ENCODE peak calls at places on chromosomes 13 and 19, in nine cellular contexts. One of them, this sample, is unnamed.

GRCh38 chr13:64075543-64076271 is 2660.1 kb upstream of the PCDH20 start:
- DNase-seq in midbrain: peak
- DNase-seq in NCI-H510A treated with DMSO at 0.1 percent for 48 hours: no peak
- DNase-seq in amniotic stem cell: no peak
- DNase-seq in Daoy: peak
- DNase-seq in brain microvascular endothelial cell: no peak
- DNase-seq in cardiac muscle cell: no peak
- DNase-seq in NAMALWA: no peak
- DNase-seq in CD8-positive, alpha-beta memory T cell: no peak
- DNase-seq in this sample: no peak

GRCh38 chr13:46124967-46125933 is 20.4 kb upstream of the CPB2 start:
- DNase-seq in midbrain: no peak
- DNase-seq in NCI-H510A treated with DMSO at 0.1 percent for 48 hours: no peak
- DNase-seq in amniotic stem cell: no peak
- DNase-seq in Daoy: no peak
- DNase-seq in brain microvascular endothelial cell: no peak
- DNase-seq in cardiac muscle cell: no peak
- DNase-seq in NAMALWA: no peak
- DNase-seq in CD8-positive, alpha-beta memory T cell: no peak
- DNase-seq in this sample: no peak

GRCh38 chr19:27794444-27795042 is 1418.4 kb downstream of the UQCRFS1 start:
- DNase-seq in midbrain: peak
- DNase-seq in NCI-H510A treated with DMSO at 0.1 percent for 48 hours: no peak
- DNase-seq in amniotic stem cell: no peak
- DNase-seq in Daoy: peak
- DNase-seq in brain microvascular endothelial cell: peak
- DNase-seq in cardiac muscle cell: peak
- DNase-seq in NAMALWA: peak
- DNase-seq in CD8-positive, alpha-beta memory T cell: no peak
- DNase-seq in this sample: no peak

GRCh38 chr13:32425158-32425557 is 2.8 kb downstream of the N4BP2L1 start:
- DNase-seq in midbrain: no peak
- DNase-seq in NCI-H510A treated with DMSO at 0.1 percent for 48 hours: no peak
- DNase-seq in amniotic stem cell: no peak
- DNase-seq in Daoy: no peak
- DNase-seq in brain microvascular endothelial cell: no peak
- DNase-seq in cardiac muscle cell: no peak
- DNase-seq in NAMALWA: no peak
- DNase-seq in CD8-positive, alpha-beta memory T cell: no peak
- DNase-seq in this sample: no peak

GRCh38 chr13:30679483-30680330 is 55.6 kb upstream of the ALOX5AP start:
- DNase-seq in midbrain: peak
- DNase-seq in NCI-H510A treated with DMSO at 0.1 percent for 48 hours: no peak
- DNase-seq in amniotic stem cell: no peak
- DNase-seq in Daoy: peak
- DNase-seq in brain microvascular endothelial cell: peak
- DNase-seq in cardiac muscle cell: peak
- DNase-seq in NAMALWA: peak
- DNase-seq in CD8-positive, alpha-beta memory T cell: peak
- DNase-seq in this sample: peak

GRCh38 chr13:79861731-79862130 is 380.8 kb downstream of the NDFIP2 start:
- DNase-seq in midbrain: no peak
- DNase-seq in NCI-H510A treated with DMSO at 0.1 percent for 48 hours: no peak
- DNase-seq in amniotic stem cell: no peak
- DNase-seq in Daoy: no peak
- DNase-seq in brain microvascular endothelial cell: no peak
- DNase-seq in cardiac muscle cell: no peak
- DNase-seq in NAMALWA: no peak
- DNase-seq in CD8-positive, alpha-beta memory T cell: no peak
- DNase-seq in this sample: no peak

GRCh38 chr19:40921005-40921897 is 39.2 kb upstream of the CYP2A7 start:
- DNase-seq in midbrain: no peak
- DNase-seq in NCI-H510A treated with DMSO at 0.1 percent for 48 hours: peak
- DNase-seq in amniotic stem cell: no peak
- DNase-seq in Daoy: peak
- DNase-seq in brain microvascular endothelial cell: no peak
- DNase-seq in cardiac muscle cell: peak
- DNase-seq in NAMALWA: no peak
- DNase-seq in CD8-positive, alpha-beta memory T cell: no peak
- DNase-seq in this sample: no peak

GRCh38 chr19:13727798-13728197 is 36.5 kb upstream of the MRI1 start:
- DNase-seq in midbrain: no peak
- DNase-seq in NCI-H510A treated with DMSO at 0.1 percent for 48 hours: no peak
- DNase-seq in amniotic stem cell: no peak
- DNase-seq in Daoy: no peak
- DNase-seq in brain microvascular endothelial cell: peak
- DNase-seq in cardiac muscle cell: no peak
- DNase-seq in NAMALWA: no peak
- DNase-seq in CD8-positive, alpha-beta memory T cell: no peak
- DNase-seq in this sample: no peak

GRCh38 chr19:7870571-7871279 is 3.5 kb downstream of the PRR36 start:
- DNase-seq in midbrain: no peak
- DNase-seq in NCI-H510A treated with DMSO at 0.1 percent for 48 hours: no peak
- DNase-seq in amniotic stem cell: no peak
- DNase-seq in Daoy: peak
- DNase-seq in brain microvascular endothelial cell: no peak
- DNase-seq in cardiac muscle cell: peak
- DNase-seq in NAMALWA: peak
- DNase-seq in CD8-positive, alpha-beta memory T cell: peak
- DNase-seq in this sample: peak

GRCh38 chr19:50909240-50910070 is 1.7 kb downstream of the KLK4 start:
- DNase-seq in midbrain: no peak
- DNase-seq in NCI-H510A treated with DMSO at 0.1 percent for 48 hours: no peak
- DNase-seq in amniotic stem cell: no peak
- DNase-seq in Daoy: peak
- DNase-seq in brain microvascular endothelial cell: peak
- DNase-seq in cardiac muscle cell: peak
- DNase-seq in NAMALWA: peak
- DNase-seq in CD8-positive, alpha-beta memory T cell: no peak
- DNase-seq in this sample: no peak

GRCh38 chr19:3699741-3700241 is 477 bp downstream of the PIP5K1C start:
- DNase-seq in midbrain: no peak
- DNase-seq in NCI-H510A treated with DMSO at 0.1 percent for 48 hours: no peak
- DNase-seq in amniotic stem cell: no peak
- DNase-seq in Daoy: no peak
- DNase-seq in brain microvascular endothelial cell: no peak
- DNase-seq in cardiac muscle cell: peak
- DNase-seq in NAMALWA: no peak
- DNase-seq in CD8-positive, alpha-beta memory T cell: no peak
- DNase-seq in this sample: no peak

GRCh38 chr13:86567119-86567518 is 767.9 kb upstream of the SLITRK6 start:
- DNase-seq in midbrain: no peak
- DNase-seq in NCI-H510A treated with DMSO at 0.1 percent for 48 hours: no peak
- DNase-seq in amniotic stem cell: no peak
- DNase-seq in Daoy: no peak
- DNase-seq in brain microvascular endothelial cell: no peak
- DNase-seq in cardiac muscle cell: peak
- DNase-seq in NAMALWA: peak
- DNase-seq in CD8-positive, alpha-beta memory T cell: no peak
- DNase-seq in this sample: no peak

GRCh38 chr19:11248852-11249251 is 9.4 kb downstream of the ANGPTL8 start:
- DNase-seq in midbrain: no peak
- DNase-seq in NCI-H510A treated with DMSO at 0.1 percent for 48 hours: no peak
- DNase-seq in amniotic stem cell: no peak
- DNase-seq in Daoy: no peak
- DNase-seq in brain microvascular endothelial cell: no peak
- DNase-seq in cardiac muscle cell: no peak
- DNase-seq in NAMALWA: no peak
- DNase-seq in CD8-positive, alpha-beta memory T cell: no peak
- DNase-seq in this sample: no peak

GRCh38 chr19:23901360-23901759 is 13.3 kb upstream of the ZNF726 start:
- DNase-seq in midbrain: no peak
- DNase-seq in NCI-H510A treated with DMSO at 0.1 percent for 48 hours: no peak
- DNase-seq in amniotic stem cell: no peak
- DNase-seq in Daoy: no peak
- DNase-seq in brain microvascular endothelial cell: no peak
- DNase-seq in cardiac muscle cell: no peak
- DNase-seq in NAMALWA: no peak
- DNase-seq in CD8-positive, alpha-beta memory T cell: no peak
- DNase-seq in this sample: no peak

GRCh38 chr19:33718668-33719259 is 77.9 kb upstream of the KCTD15 start:
- DNase-seq in midbrain: no peak
- DNase-seq in NCI-H510A treated with DMSO at 0.1 percent for 48 hours: no peak
- DNase-seq in amniotic stem cell: no peak
- DNase-seq in Daoy: no peak
- DNase-seq in brain microvascular endothelial cell: no peak
- DNase-seq in cardiac muscle cell: no peak
- DNase-seq in NAMALWA: no peak
- DNase-seq in CD8-positive, alpha-beta memory T cell: no peak
- DNase-seq in this sample: no peak

GRCh38 chr19:3358919-3359849 is 7.2 kb upstream of the NFIC start:
- DNase-seq in midbrain: peak
- DNase-seq in NCI-H510A treated with DMSO at 0.1 percent for 48 hours: peak
- DNase-seq in amniotic stem cell: no peak
- DNase-seq in Daoy: peak
- DNase-seq in brain microvascular endothelial cell: no peak
- DNase-seq in cardiac muscle cell: peak
- DNase-seq in NAMALWA: no peak
- DNase-seq in CD8-positive, alpha-beta memory T cell: peak
- DNase-seq in this sample: peak

GRCh38 chr19:7522923-7523667 is 671 bp downstream of the MCOLN1 start:
- DNase-seq in midbrain: no peak
- DNase-seq in NCI-H510A treated with DMSO at 0.1 percent for 48 hours: no peak
- DNase-seq in amniotic stem cell: no peak
- DNase-seq in Daoy: no peak
- DNase-seq in brain microvascular endothelial cell: no peak
- DNase-seq in cardiac muscle cell: no peak
- DNase-seq in NAMALWA: no peak
- DNase-seq in CD8-positive, alpha-beta memory T cell: no peak
- DNase-seq in this sample: no peak

This sample was measured in CD4-positive, alpha-beta memory T cell.